ENCODE peak calls at places on chromosomes 16 and 17, in six cellular contexts. One of them, this sample, is unnamed.

GRCh38 chr17:43891851-43892671 is 15.3 kb downstream of the MPP2 start:
- DNase-seq in psoas muscle: no peak
- DNase-seq in left ventricle myocardium inferior: no peak
- DNase-seq in astrocyte: peak
- DNase-seq in thoracic aorta: no peak
- DNase-seq in K562: no peak
- DNase-seq in this sample: no peak

GRCh38 chr17:38815576-38816193 is 9.4 kb downstream of the CWC25 start:
- DNase-seq in psoas muscle: no peak
- DNase-seq in K562: no peak
- DNase-seq in left ventricle myocardium inferior: no peak
- DNase-seq in astrocyte: peak
- DNase-seq in thoracic aorta: no peak
- DNase-seq in this sample: no peak

GRCh38 chr16:66423177-66423576 is 3.9 kb upstream of the BEAN1 start:
- DNase-seq in K562: no peak
- DNase-seq in left ventricle myocardium inferior: no peak
- DNase-seq in thoracic aorta: no peak
- DNase-seq in astrocyte: no peak
- DNase-seq in psoas muscle: no peak
- DNase-seq in this sample: no peak

GRCh38 chr16:85448557-85449194 is 164.4 kb upstream of the GSE1 start:
- DNase-seq in K562: no peak
- DNase-seq in astrocyte: no peak
- DNase-seq in thoracic aorta: no peak
- DNase-seq in psoas muscle: no peak
- DNase-seq in left ventricle myocardium inferior: no peak
- DNase-seq in this sample: no peak

GRCh38 chr16:76614255-76614654 is 337.1 kb downstream of the CNTNAP4 start:
- DNase-seq in left ventricle myocardium inferior: no peak
- DNase-seq in K562: no peak
- DNase-seq in thoracic aorta: no peak
- DNase-seq in psoas muscle: no peak
- DNase-seq in astrocyte: no peak
- DNase-seq in this sample: no peak

GRCh38 chr17:38536661-38537060 is 69.1 kb downstream of the SRCIN1 start:
- DNase-seq in thoracic aorta: no peak
- DNase-seq in left ventricle myocardium inferior: no peak
- DNase-seq in psoas muscle: no peak
- DNase-seq in astrocyte: no peak
- DNase-seq in K562: no peak
- DNase-seq in this sample: no peak

GRCh38 chr17:66829386-66829864 is 5.5 kb upstream of the CACNG5 start:
- DNase-seq in psoas muscle: no peak
- DNase-seq in left ventricle myocardium inferior: no peak
- DNase-seq in astrocyte: peak
- DNase-seq in thoracic aorta: no peak
- DNase-seq in K562: peak
- DNase-seq in this sample: no peak

GRCh38 chr16:58366247-58367031 is 25.8 kb upstream of the GINS3 start:
- DNase-seq in psoas muscle: no peak
- DNase-seq in astrocyte: peak
- DNase-seq in K562: peak
- DNase-seq in left ventricle myocardium inferior: no peak
- DNase-seq in thoracic aorta: no peak
- DNase-seq in this sample: no peak

GRCh38 chr17:9406046-9406631 is 169.5 kb downstream of the STX8 start:
- DNase-seq in astrocyte: no peak
- DNase-seq in psoas muscle: no peak
- DNase-seq in thoracic aorta: no peak
- DNase-seq in left ventricle myocardium inferior: no peak
- DNase-seq in K562: no peak
- DNase-seq in this sample: no peak

GRCh38 chr17:29574732-29575510 is 6.4 kb downstream of the TP53I13 start:
- DNase-seq in psoas muscle: peak
- DNase-seq in thoracic aorta: no peak
- DNase-seq in K562: no peak
- DNase-seq in astrocyte: no peak
- DNase-seq in left ventricle myocardium inferior: peak
- DNase-seq in this sample: no peak

GRCh38 chr17:77445030-77445907 is 304.5 kb downstream of the SEC14L1 start:
- DNase-seq in astrocyte: peak
- DNase-seq in psoas muscle: peak
- DNase-seq in left ventricle myocardium inferior: no peak
- DNase-seq in K562: no peak
- DNase-seq in thoracic aorta: no peak
- DNase-seq in this sample: no peak

GRCh38 chr17:45432405-45433113 is at the start of gene ARHGAP27:
- DNase-seq in thoracic aorta: no peak
- DNase-seq in astrocyte: no peak
- DNase-seq in K562: no peak
- DNase-seq in psoas muscle: peak
- DNase-seq in left ventricle myocardium inferior: peak
- DNase-seq in this sample: no peak

GRCh38 chr17:45431531-45432404 is 902 bp downstream of the ARHGAP27 start:
- DNase-seq in psoas muscle: peak
- DNase-seq in K562: peak
- DNase-seq in thoracic aorta: no peak
- DNase-seq in astrocyte: no peak
- DNase-seq in left ventricle myocardium inferior: peak
- DNase-seq in this sample: no peak

GRCh38 chr17:45430738-45431530 is 1.7 kb downstream of the ARHGAP27 start:
- DNase-seq in astrocyte: no peak
- DNase-seq in left ventricle myocardium inferior: no peak
- DNase-seq in thoracic aorta: no peak
- DNase-seq in K562: peak
- DNase-seq in psoas muscle: peak
- DNase-seq in this sample: no peak

GRCh38 chr17:45435481-45435880 is 2.8 kb upstream of the ARHGAP27 start:
- DNase-seq in thoracic aorta: no peak
- DNase-seq in K562: no peak
- DNase-seq in psoas muscle: no peak
- DNase-seq in astrocyte: no peak
- DNase-seq in left ventricle myocardium inferior: no peak
- DNase-seq in this sample: no peak

DNA sequence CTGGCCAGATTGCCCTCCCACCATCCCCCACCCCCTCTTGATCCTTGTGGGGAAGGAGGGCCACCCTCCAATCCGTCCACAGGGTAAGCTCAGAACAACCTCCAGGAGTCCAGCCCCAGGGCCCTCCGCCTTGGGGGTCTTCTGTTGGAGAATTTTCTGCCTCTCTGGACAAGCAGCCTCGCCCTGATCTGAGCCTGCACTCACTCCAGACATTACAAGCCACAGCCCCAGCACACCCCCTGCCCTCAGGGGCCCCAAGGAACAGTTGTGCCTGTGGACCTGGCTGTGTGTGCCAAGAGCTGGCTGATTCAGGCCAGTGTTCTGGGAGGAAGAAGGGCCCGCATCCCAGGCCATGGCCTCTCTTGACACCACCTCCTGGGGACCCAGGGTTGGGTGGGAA is 466 bp upstream of the ARHGAP27 start:
- DNase-seq in K562: no peak
- DNase-seq in astrocyte: no peak
- DNase-seq in thoracic aorta: no peak
- DNase-seq in left ventricle myocardium inferior: no peak
- DNase-seq in psoas muscle: peak
- DNase-seq in this sample: no peak
- H3K4me3 ChIP-seq in K562: no peak
- H3K4me3 ChIP-seq in astrocyte: no peak
- H3K4me3 ChIP-seq in thoracic aorta: peak
- H3K4me3 ChIP-seq in left ventricle myocardium inferior: peak
- H3K4me3 ChIP-seq in psoas muscle: peak
- H3K4me3 ChIP-seq in this sample: no peak

GRCh38 chr17:68379692-68380677 is 77.3 kb downstream of the WIPI1 start:
- DNase-seq in astrocyte: no peak
- DNase-seq in left ventricle myocardium inferior: no peak
- DNase-seq in thoracic aorta: no peak
- DNase-seq in psoas muscle: no peak
- DNase-seq in K562: no peak
- DNase-seq in this sample: no peak

GRCh38 chr17:68381076-68381900 is 76.0 kb downstream of the WIPI1 start:
- DNase-seq in K562: no peak
- DNase-seq in left ventricle myocardium inferior: no peak
- DNase-seq in thoracic aorta: peak
- DNase-seq in astrocyte: peak
- DNase-seq in psoas muscle: no peak
- DNase-seq in this sample: no peak

GRCh38 chr17:68377771-68378201 is 79.5 kb downstream of the WIPI1 start:
- DNase-seq in K562: no peak
- DNase-seq in left ventricle myocardium inferior: no peak
- DNase-seq in astrocyte: no peak
- DNase-seq in thoracic aorta: no peak
- DNase-seq in psoas muscle: no peak
- DNase-seq in this sample: no peak

GRCh38 chr17:68379150-68379510 is 78.2 kb downstream of the WIPI1 start:
- DNase-seq in left ventricle myocardium inferior: no peak
- DNase-seq in K562: no peak
- DNase-seq in thoracic aorta: no peak
- DNase-seq in psoas muscle: no peak
- DNase-seq in astrocyte: no peak
- DNase-seq in this sample: no peak

DNA sequence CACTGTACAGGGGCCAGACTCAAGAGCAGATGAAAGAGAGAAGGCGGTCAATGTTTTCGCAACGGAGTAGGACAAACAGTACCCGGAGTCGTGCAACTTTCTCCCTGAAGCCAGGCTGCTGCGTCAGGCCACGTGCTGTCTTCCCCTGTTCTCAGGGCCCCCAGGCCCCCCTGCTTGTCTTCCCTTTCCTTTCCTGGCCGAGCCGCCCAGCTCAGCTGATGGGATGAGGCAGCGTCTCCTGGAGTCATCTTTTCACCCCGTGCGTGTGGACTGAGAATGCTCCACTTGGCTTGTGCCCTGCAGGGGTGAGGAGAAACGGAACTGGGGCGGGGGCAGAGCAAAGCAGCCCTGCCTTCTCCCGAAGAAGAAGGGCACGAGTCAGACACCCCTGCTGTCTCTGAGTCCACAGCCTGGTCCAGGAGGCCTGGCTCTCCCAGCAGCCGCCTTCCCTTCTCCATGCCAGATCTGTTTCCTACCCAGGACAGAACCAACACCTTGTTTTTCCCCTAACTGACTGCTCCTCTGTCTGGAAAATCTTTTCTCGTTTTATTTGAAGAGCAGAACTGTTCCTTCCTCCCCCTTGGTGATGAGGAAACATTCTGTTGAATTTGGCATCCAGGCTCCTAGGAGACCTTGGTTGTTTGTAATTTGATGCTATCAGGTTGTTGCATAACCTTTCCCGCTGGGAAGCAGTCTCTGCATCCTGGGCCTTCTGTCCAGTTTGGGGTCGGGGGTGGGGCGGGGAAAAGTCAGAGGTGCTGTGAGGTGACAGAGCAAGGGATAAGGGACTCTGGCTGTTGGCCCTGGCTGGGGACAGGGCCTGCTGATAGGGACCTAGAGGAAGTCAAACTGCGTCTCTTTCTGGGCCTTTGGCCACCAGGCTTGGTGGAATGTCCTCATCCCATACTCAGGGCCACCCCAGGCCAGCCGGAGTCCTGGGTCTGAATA is 78.8 kb downstream of the WIPI1 start:
- DNase-seq in K562: no peak
- DNase-seq in left ventricle myocardium inferior: peak
- DNase-seq in psoas muscle: peak
- DNase-seq in thoracic aorta: peak
- DNase-seq in astrocyte: peak
- DNase-seq in this sample: no peak
- H3K4me3 ChIP-seq in K562: no peak
- H3K4me3 ChIP-seq in left ventricle myocardium inferior: peak
- H3K4me3 ChIP-seq in psoas muscle: peak
- H3K4me3 ChIP-seq in thoracic aorta: peak
- H3K4me3 ChIP-seq in astrocyte: no peak
- H3K4me3 ChIP-seq in this sample: peak

GRCh38 chr16:2034695-2035430 is 8.2 kb downstream of the NHERF2 start:
- DNase-seq in astrocyte: no peak
- DNase-seq in left ventricle myocardium inferior: no peak
- DNase-seq in psoas muscle: no peak
- DNase-seq in thoracic aorta: no peak
- DNase-seq in K562: no peak
- DNase-seq in this sample: no peak

GRCh38 chr16:2031081-2031577 is 4.4 kb downstream of the NHERF2 start:
- DNase-seq in left ventricle myocardium inferior: peak
- DNase-seq in thoracic aorta: no peak
- DNase-seq in K562: no peak
- DNase-seq in astrocyte: no peak
- DNase-seq in psoas muscle: peak
- DNase-seq in this sample: no peak

GRCh38 chr16:2032285-2033056 is 5.8 kb downstream of the NHERF2 start:
- DNase-seq in K562: peak
- DNase-seq in left ventricle myocardium inferior: peak
- DNase-seq in astrocyte: peak
- DNase-seq in psoas muscle: no peak
- DNase-seq in thoracic aorta: no peak
- DNase-seq in this sample: no peak

GRCh38 chr16:2035431-2036199 is 8.9 kb downstream of the NHERF2 start:
- DNase-seq in thoracic aorta: peak
- DNase-seq in astrocyte: peak
- DNase-seq in K562: no peak
- DNase-seq in psoas muscle: no peak
- DNase-seq in left ventricle myocardium inferior: peak
- DNase-seq in this sample: no peak

DNA sequence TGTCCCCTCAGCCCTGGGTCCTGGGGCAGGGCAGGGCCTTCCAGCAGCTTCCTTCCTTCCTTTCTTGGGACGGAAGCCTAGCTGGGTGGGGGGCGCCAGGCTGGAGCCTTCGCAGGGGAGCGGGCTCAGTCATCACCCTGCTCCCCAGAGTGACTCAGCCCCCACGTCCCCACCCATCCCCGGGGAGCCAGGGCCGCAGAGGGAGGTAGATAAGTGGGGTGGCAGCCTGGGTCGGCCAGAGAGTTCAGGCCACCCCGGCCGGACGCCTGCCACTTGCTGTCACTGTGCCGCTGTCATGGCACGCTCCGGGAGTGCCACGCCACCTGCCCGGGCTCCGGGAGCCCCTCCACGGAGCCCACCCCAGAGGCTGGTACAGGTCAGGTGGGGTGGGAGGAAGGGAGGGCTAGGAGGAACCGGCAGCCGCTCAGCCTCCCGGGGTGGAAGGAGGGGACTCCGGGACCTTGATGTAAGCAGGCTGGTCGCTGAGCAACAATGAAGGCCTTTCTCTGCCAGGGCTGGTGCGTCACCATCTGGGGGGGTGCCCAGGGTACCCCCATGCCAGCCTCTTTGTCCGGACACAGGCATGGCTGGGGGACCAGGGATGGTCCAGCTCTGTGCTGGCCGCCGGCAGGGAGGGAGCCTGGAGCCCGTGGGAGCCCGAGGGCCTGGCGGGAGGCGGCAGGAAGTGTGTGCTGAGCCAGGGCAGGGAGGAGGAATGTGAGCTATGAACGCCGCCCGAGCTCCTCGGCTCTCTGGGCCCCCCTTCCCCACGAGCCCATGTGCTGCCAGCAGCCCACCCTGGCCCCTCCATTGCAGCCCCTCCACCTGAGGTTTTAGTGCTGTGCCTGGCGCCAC is 6.6 kb downstream of the NHERF2 start:
- DNase-seq in left ventricle myocardium inferior: peak
- DNase-seq in thoracic aorta: peak
- DNase-seq in astrocyte: peak
- DNase-seq in psoas muscle: no peak
- DNase-seq in K562: peak
- DNase-seq in this sample: no peak
- H3K4me3 ChIP-seq in left ventricle myocardium inferior: peak
- H3K4me3 ChIP-seq in thoracic aorta: peak
- H3K4me3 ChIP-seq in astrocyte: peak
- H3K4me3 ChIP-seq in psoas muscle: peak
- H3K4me3 ChIP-seq in K562: peak
- H3K4me3 ChIP-seq in this sample: no peak

GRCh38 chr16:1929578-1930337 is 11.5 kb upstream of the HS3ST6 start:
- DNase-seq in K562: peak
- DNase-seq in psoas muscle: peak
- DNase-seq in astrocyte: peak
- DNase-seq in thoracic aorta: peak
- DNase-seq in left ventricle myocardium inferior: peak
- DNase-seq in this sample: no peak
- H3K4me3 ChIP-seq in K562: peak
- H3K4me3 ChIP-seq in psoas muscle: peak
- H3K4me3 ChIP-seq in astrocyte: peak
- H3K4me3 ChIP-seq in thoracic aorta: peak
- H3K4me3 ChIP-seq in left ventricle myocardium inferior: peak
- H3K4me3 ChIP-seq in this sample: peak